ENCODE peak calls at places on chromosomes 2 and 18, in five cellular contexts. One of them, this sample, is unnamed.

GRCh38 chr2:105739408-105739807 is 5.3 kb upstream of the NCK2 start:
- DNase-seq in H9: no peak
- DNase-seq in trophoblast cell: no peak
- DNase-seq in H1: no peak
- DNase-seq in mesenchymal stem cell: no peak
- DNase-seq in this sample: no peak

GRCh38 chr2:216804357-216805350 is 55.2 kb downstream of the TNP1 start:
- DNase-seq in mesenchymal stem cell: no peak
- DNase-seq in H9: no peak
- DNase-seq in H1: no peak
- DNase-seq in trophoblast cell: peak; percentile 3
- DNase-seq in this sample: no peak

GRCh38 chr2:219058541-219059374 is 2.0 kb downstream of the IHH start:
- DNase-seq in mesenchymal stem cell: no peak
- DNase-seq in trophoblast cell: peak; percentile 39
- DNase-seq in H1: peak; percentile 56
- DNase-seq in H9: peak; percentile 34
- DNase-seq in this sample: no peak

GRCh38 chr2:239250216-239251071 is 150.4 kb downstream of the HDAC4 start:
- DNase-seq in H1: no peak
- DNase-seq in trophoblast cell: no peak
- DNase-seq in H9: no peak
- DNase-seq in mesenchymal stem cell: no peak
- DNase-seq in this sample: no peak

GRCh38 chr2:176130153-176130916 is 830 bp downstream of the HOXD8 start:
- DNase-seq in H1: peak; percentile 63
- DNase-seq in mesenchymal stem cell: peak; percentile 34
- DNase-seq in H9: peak; percentile 58
- DNase-seq in trophoblast cell: peak; percentile 33
- DNase-seq in this sample: no peak

GRCh38 chr2:145160855-145161254 is 640.9 kb upstream of the ZEB2 start:
- DNase-seq in mesenchymal stem cell: no peak
- DNase-seq in trophoblast cell: no peak
- DNase-seq in H9: no peak
- DNase-seq in H1: no peak
- DNase-seq in this sample: no peak

GRCh38 chr2:84202166-84202565 is 256.9 kb downstream of the SUCLG1 start:
- DNase-seq in H9: no peak
- DNase-seq in trophoblast cell: no peak
- DNase-seq in H1: no peak
- DNase-seq in mesenchymal stem cell: no peak
- DNase-seq in this sample: no peak

GRCh38 chr2:141271346-141271745 is 859.5 kb downstream of the LRP1B start:
- DNase-seq in H1: no peak
- DNase-seq in trophoblast cell: no peak
- DNase-seq in H9: no peak
- DNase-seq in mesenchymal stem cell: peak; percentile 10
- DNase-seq in this sample: no peak

GRCh38 chr18:42425025-42425424 is 470.0 kb downstream of the PIK3C3 start:
- DNase-seq in H1: no peak
- DNase-seq in mesenchymal stem cell: no peak
- DNase-seq in trophoblast cell: no peak
- DNase-seq in H9: no peak
- DNase-seq in this sample: no peak

GRCh38 chr2:221641181-221641871 is 69.2 kb upstream of the EPHA4 start:
- DNase-seq in trophoblast cell: peak; percentile 76
- DNase-seq in H1: no peak
- DNase-seq in H9: no peak
- DNase-seq in mesenchymal stem cell: peak; percentile 91
- DNase-seq in this sample: no peak

GRCh38 chr2:178241852-178242551 is 47.7 kb downstream of the OSBPL6 start:
- DNase-seq in mesenchymal stem cell: peak; percentile 93
- DNase-seq in H1: no peak
- DNase-seq in trophoblast cell: peak; percentile 14
- DNase-seq in H9: no peak
- DNase-seq in this sample: no peak

GRCh38 chr2:40642261-40642660 is 190.4 kb upstream of the SLC8A1 start:
- DNase-seq in mesenchymal stem cell: no peak
- DNase-seq in H1: no peak
- DNase-seq in trophoblast cell: no peak
- DNase-seq in H9: no peak
- DNase-seq in this sample: no peak

GRCh38 chr2:64143154-64144056 is 815 bp downstream of the PELI1 start:
- DNase-seq in trophoblast cell: peak; percentile 54
- DNase-seq in mesenchymal stem cell: peak; percentile 49
- DNase-seq in H1: peak; percentile 66
- DNase-seq in H9: peak; percentile 43
- DNase-seq in this sample: peak; percentile 62

GRCh38 chr2:219109468-219109867 is 48.7 kb upstream of the IHH start:
- DNase-seq in mesenchymal stem cell: no peak
- DNase-seq in H9: peak; percentile 81
- DNase-seq in trophoblast cell: peak; percentile 4
- DNase-seq in H1: peak; percentile 54
- DNase-seq in this sample: peak; percentile 45

GRCh38 chr2:36528761-36529392 is 69.1 kb downstream of the FEZ2 start:
- DNase-seq in H9: no peak
- DNase-seq in mesenchymal stem cell: no peak
- DNase-seq in H1: no peak
- DNase-seq in trophoblast cell: peak; percentile 28
- DNase-seq in this sample: no peak

GRCh38 chr2:39256040-39256439 is 12.3 kb upstream of the CDKL4 start:
- DNase-seq in trophoblast cell: no peak
- DNase-seq in H9: no peak
- DNase-seq in mesenchymal stem cell: no peak
- DNase-seq in H1: no peak
- DNase-seq in this sample: no peak

GRCh38 chr2:29119211-29119610 is 4.0 kb downstream of the CLIP4 start:
- DNase-seq in H1: no peak
- DNase-seq in H9: no peak
- DNase-seq in trophoblast cell: no peak
- DNase-seq in mesenchymal stem cell: no peak
- DNase-seq in this sample: no peak

GRCh38 chr18:907880-908512 is 3.3 kb downstream of the ADCYAP1 start:
- DNase-seq in trophoblast cell: no peak
- DNase-seq in mesenchymal stem cell: no peak
- DNase-seq in H1: peak; percentile 59
- DNase-seq in H9: peak; percentile 34
- DNase-seq in this sample: no peak

GRCh38 chr2:108314586-108315296 is 26.0 kb downstream of the SULT1C2 start:
- DNase-seq in H9: no peak
- DNase-seq in mesenchymal stem cell: no peak
- DNase-seq in H1: no peak
- DNase-seq in trophoblast cell: no peak
- DNase-seq in this sample: no peak

GRCh38 chr2:58976374-58977055 is 735.4 kb upstream of the FANCL start:
- DNase-seq in H9: no peak
- DNase-seq in H1: no peak
- DNase-seq in mesenchymal stem cell: no peak
- DNase-seq in trophoblast cell: peak; percentile 7
- DNase-seq in this sample: no peak

GRCh38 chr18:77045682-77046081 is 86.9 kb downstream of the MBP start:
- DNase-seq in H1: no peak
- DNase-seq in trophoblast cell: no peak
- DNase-seq in H9: no peak
- DNase-seq in mesenchymal stem cell: no peak
- DNase-seq in this sample: no peak

GRCh38 chr2:168773719-168774521 is 28.5 kb upstream of the NOSTRIN start:
- DNase-seq in H1: peak; percentile 82
- DNase-seq in trophoblast cell: peak; percentile 64
- DNase-seq in H9: peak; percentile 68
- DNase-seq in mesenchymal stem cell: peak; percentile 67
- DNase-seq in this sample: no peak

GRCh38 chr18:12599543-12599942 is 58.4 kb downstream of the SPIRE1 start:
- DNase-seq in H9: no peak
- DNase-seq in H1: no peak
- DNase-seq in trophoblast cell: no peak
- DNase-seq in mesenchymal stem cell: no peak
- DNase-seq in this sample: no peak

GRCh38 chr2:154813636-154814035 is 115.1 kb downstream of the KCNJ3 start:
- DNase-seq in H9: no peak
- DNase-seq in mesenchymal stem cell: no peak
- DNase-seq in H1: no peak
- DNase-seq in trophoblast cell: no peak
- DNase-seq in this sample: no peak

GRCh38 chr18:13611058-13611615 is 115.2 kb downstream of the FAM210A start:
- DNase-seq in H9: peak; percentile 27
- DNase-seq in mesenchymal stem cell: no peak
- DNase-seq in trophoblast cell: peak; percentile 88
- DNase-seq in H1: no peak
- DNase-seq in this sample: peak; percentile 24

GRCh38 chr2:223007531-223007930 is 44.5 kb upstream of the KCNE4 start:
- DNase-seq in trophoblast cell: no peak
- DNase-seq in mesenchymal stem cell: peak; percentile 81
- DNase-seq in H1: no peak
- DNase-seq in H9: no peak
- DNase-seq in this sample: no peak

GRCh38 chr18:55458456-55459238 is 129.3 kb downstream of the TCF4 start:
- DNase-seq in trophoblast cell: no peak
- DNase-seq in mesenchymal stem cell: peak; percentile 17
- DNase-seq in H1: no peak
- DNase-seq in H9: no peak
- DNase-seq in this sample: peak; percentile 18

GRCh38 chr2:37928377-37928776 is 3.3 kb downstream of the RMDN2 start:
- DNase-seq in H9: no peak
- DNase-seq in H1: no peak
- DNase-seq in trophoblast cell: peak; percentile 33
- DNase-seq in mesenchymal stem cell: no peak
- DNase-seq in this sample: no peak

DNA sequence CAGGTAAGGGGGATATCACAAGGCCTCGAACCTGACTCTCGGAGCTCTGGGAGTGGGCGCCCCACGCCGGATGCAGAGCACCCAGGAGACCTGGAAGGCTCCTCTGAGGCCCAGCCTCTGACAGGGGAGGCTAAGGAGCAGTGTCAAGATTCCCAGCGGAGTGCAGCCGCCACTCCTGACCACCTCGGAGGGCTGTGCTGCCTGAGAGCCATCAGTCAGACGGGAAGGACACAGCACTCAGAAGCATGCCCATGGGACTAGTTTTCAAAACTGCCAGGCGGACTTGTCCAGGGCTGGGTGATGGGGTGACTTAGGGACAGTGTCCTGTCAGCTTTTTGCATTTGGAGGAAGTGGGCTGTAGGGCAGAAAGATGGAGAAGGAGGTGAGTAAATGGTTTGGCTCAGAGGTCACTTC is 34.6 kb upstream of the B3GNT7 start:
- DNase-seq in H1: no peak
- DNase-seq in H9: no peak
- DNase-seq in trophoblast cell: no peak
- DNase-seq in mesenchymal stem cell: no peak
- DNase-seq in this sample: no peak
- H2BK12ac ChIP-seq in H1: peak overlapping the region; percentile 35
- H2BK12ac ChIP-seq in H9: no peak overlapping the region
- H2BK12ac ChIP-seq in trophoblast cell: no peak overlapping the region
- H2BK12ac ChIP-seq in mesenchymal stem cell: no peak overlapping the region
- H2BK12ac ChIP-seq in this sample: no peak overlapping the region

DNA sequence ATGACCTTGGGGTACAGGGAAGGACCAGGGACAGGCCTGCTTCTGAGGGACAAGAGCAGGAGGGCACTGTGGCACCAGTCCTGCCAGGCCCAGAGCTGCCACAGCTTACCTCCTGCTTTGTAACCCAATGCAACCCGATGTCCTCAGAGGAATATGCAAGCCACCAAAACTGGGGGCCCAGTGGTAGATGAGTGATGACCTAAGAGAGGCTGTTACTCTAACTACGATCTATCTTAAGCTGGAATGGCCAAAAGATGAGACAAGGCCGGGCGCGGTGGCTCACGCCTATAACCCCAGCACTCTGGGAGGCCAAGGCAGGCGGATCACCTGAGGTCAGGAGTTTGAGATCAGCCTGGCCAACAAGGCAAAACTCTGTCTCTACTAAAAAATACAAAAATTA is 12.8 kb downstream of the CYB5A start:
- DNase-seq in trophoblast cell: no peak
- DNase-seq in mesenchymal stem cell: no peak
- DNase-seq in H9: no peak
- DNase-seq in H1: no peak
- DNase-seq in this sample: no peak
- H3K4me1 ChIP-seq in trophoblast cell: peaks cover 18% of the 10 kb centered on the region
- H3K4me1 ChIP-seq in mesenchymal stem cell: peaks cover 7% of the 10 kb centered on the region
- H3K4me1 ChIP-seq in H9: peaks cover 25% of the 10 kb centered on the region
- H3K4me1 ChIP-seq in H1: peaks cover 32% of the 10 kb centered on the region
- H3K4me1 ChIP-seq in this sample: peaks cover 25% of the 10 kb centered on the region

DNA sequence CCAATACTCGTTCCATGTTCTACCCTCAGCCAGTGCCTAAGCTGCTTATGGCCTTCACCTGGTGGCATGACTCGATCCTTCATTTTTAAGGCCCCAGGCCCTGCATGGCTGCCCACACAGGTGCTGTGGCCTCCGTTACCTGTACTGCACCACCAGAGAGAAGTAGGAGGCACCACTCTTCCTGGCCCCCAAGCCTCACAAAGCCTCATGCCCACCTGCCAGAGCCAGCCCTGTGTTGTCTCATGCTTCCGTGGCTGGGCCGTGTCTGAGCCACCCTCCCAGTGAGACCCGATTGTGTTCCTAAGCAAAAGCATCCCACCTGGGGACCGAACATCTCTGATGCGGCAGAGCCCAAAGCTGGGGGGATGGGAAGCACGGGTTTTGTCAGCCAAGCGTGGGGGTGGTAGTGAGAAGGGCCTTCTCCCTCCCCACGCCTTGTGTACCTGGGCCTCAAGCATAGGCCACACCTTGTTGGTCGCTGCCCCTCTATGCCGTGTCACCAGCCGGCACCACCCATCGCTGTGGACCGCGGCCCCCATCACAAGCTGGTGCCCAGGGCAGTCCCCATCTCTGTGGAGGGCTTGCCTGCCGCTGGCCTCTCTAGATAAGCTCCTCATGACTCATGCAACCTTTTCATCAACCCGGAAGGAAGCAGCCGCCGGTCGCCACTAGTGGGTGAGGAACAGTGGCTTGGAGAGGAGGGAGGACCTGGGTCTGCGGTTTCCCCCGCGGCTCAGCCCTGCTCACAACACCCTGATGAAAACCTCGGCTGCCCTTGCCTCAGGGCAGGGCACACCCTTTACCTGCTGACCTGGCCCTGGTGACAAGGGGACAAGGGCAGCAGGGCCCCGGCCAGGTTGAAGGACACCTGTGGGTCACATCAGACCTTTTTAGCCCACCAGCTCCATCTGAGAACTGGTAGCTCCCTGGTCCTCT is 2.7 kb upstream of the RNPEPL1 start:
- DNase-seq in trophoblast cell: peak; percentile 94
- DNase-seq in H1: peak; percentile 41
- DNase-seq in mesenchymal stem cell: peak; percentile 92
- DNase-seq in H9: peak; percentile 22
- DNase-seq in this sample: no peak
- H3K18ac ChIP-seq in trophoblast cell: peak overlapping the region; percentile 37
- H3K18ac ChIP-seq in H1: peak overlapping the region; percentile 60
- H3K18ac ChIP-seq in mesenchymal stem cell: peak overlapping the region; percentile 86
- H3K18ac ChIP-seq in H9: no peak overlapping the region
- H3K18ac ChIP-seq in this sample: peak overlapping the region; percentile 86

DNA sequence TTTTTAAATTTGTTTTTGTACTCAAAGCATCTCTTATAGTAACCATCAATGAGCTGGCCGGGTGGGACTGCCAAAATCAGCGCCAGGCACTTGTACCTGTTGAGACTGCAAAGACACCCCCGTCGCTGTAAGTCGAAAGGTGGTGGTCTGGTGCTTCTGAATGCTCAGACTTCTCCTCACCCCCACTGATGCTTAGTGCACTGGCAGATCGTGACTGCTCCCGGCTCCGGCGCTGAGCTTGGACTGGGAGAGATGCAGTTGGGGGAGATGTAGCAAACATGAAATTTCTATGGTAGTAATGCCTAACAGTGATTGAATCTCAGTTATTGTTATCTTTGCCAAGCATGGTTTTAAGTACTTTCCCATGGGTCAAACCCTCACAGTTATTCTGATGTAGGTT is 80.6 kb downstream of the RIF1 start:
- DNase-seq in H1: no peak
- DNase-seq in mesenchymal stem cell: no peak
- DNase-seq in trophoblast cell: no peak
- DNase-seq in H9: no peak
- DNase-seq in this sample: no peak
- H2BK12ac ChIP-seq in H1: no peak overlapping the region
- H2BK12ac ChIP-seq in mesenchymal stem cell: no peak overlapping the region
- H2BK12ac ChIP-seq in trophoblast cell: no peak overlapping the region
- H2BK12ac ChIP-seq in H9: no peak overlapping the region
- H2BK12ac ChIP-seq in this sample: no peak overlapping the region

This sample was measured in neuronal stem cell.